ENCODE peak calls at places on chromosomes 3 and 15, in ten cellular contexts. One of them, this sample, is unnamed.

GRCh38 chr3:81218023-81218422 is 543.4 kb downstream of the GBE1 start:
- DNase-seq in hepatocyte: peak; percentile 44
- DNase-seq in fibroblast of the aortic adventitia: peak; percentile 58
- DNase-seq in AG09309: no peak
- DNase-seq in GM10248: no peak
- DNase-seq in tibial artery: no peak
- DNase-seq in lower lobe of right lung: no peak
- DNase-seq in AG09319: no peak
- DNase-seq in suprapubic skin: no peak
- DNase-seq in cardiac muscle cell: peak; percentile 35
- DNase-seq in this sample: no peak

GRCh38 chr3:141237701-141238521 is 6.3 kb downstream of the PXYLP1 start:
- DNase-seq in hepatocyte: no peak
- DNase-seq in tibial artery: no peak
- DNase-seq in cardiac muscle cell: peak; percentile 36
- DNase-seq in GM10248: no peak
- DNase-seq in AG09309: no peak
- DNase-seq in AG09319: no peak
- DNase-seq in suprapubic skin: no peak
- DNase-seq in lower lobe of right lung: peak; percentile 89
- DNase-seq in fibroblast of the aortic adventitia: no peak
- DNase-seq in this sample: no peak

GRCh38 chr3:12339701-12340480 is 51.0 kb downstream of the PPARG start:
- DNase-seq in GM10248: no peak
- DNase-seq in AG09319: no peak
- DNase-seq in cardiac muscle cell: no peak
- DNase-seq in lower lobe of right lung: no peak
- DNase-seq in hepatocyte: no peak
- DNase-seq in AG09309: no peak
- DNase-seq in fibroblast of the aortic adventitia: peak; percentile 44
- DNase-seq in suprapubic skin: no peak
- DNase-seq in tibial artery: no peak
- DNase-seq in this sample: no peak

GRCh38 chr3:109132801-109133473 is 3.6 kb upstream of the C3orf85 start:
- DNase-seq in hepatocyte: peak; percentile 61
- DNase-seq in fibroblast of the aortic adventitia: peak; percentile 13
- DNase-seq in AG09319: no peak
- DNase-seq in lower lobe of right lung: no peak
- DNase-seq in suprapubic skin: no peak
- DNase-seq in GM10248: no peak
- DNase-seq in tibial artery: no peak
- DNase-seq in cardiac muscle cell: no peak
- DNase-seq in AG09309: no peak
- DNase-seq in this sample: no peak

GRCh38 chr3:156341324-156341723 is 213.6 kb downstream of the SSR3 start:
- DNase-seq in hepatocyte: no peak
- DNase-seq in tibial artery: no peak
- DNase-seq in AG09309: no peak
- DNase-seq in cardiac muscle cell: no peak
- DNase-seq in suprapubic skin: no peak
- DNase-seq in fibroblast of the aortic adventitia: no peak
- DNase-seq in GM10248: no peak
- DNase-seq in AG09319: no peak
- DNase-seq in lower lobe of right lung: no peak
- DNase-seq in this sample: no peak

GRCh38 chr15:89178307-89178977 is 42.9 kb downstream of the RLBP1 start:
- DNase-seq in cardiac muscle cell: peak; percentile 78
- DNase-seq in fibroblast of the aortic adventitia: no peak
- DNase-seq in hepatocyte: no peak
- DNase-seq in lower lobe of right lung: no peak
- DNase-seq in suprapubic skin: no peak
- DNase-seq in GM10248: no peak
- DNase-seq in AG09309: no peak
- DNase-seq in AG09319: no peak
- DNase-seq in tibial artery: no peak
- DNase-seq in this sample: no peak

GRCh38 chr3:195696632-195697278 is 24.0 kb upstream of the MUC20 start:
- DNase-seq in AG09309: no peak
- DNase-seq in fibroblast of the aortic adventitia: no peak
- DNase-seq in cardiac muscle cell: no peak
- DNase-seq in hepatocyte: no peak
- DNase-seq in GM10248: no peak
- DNase-seq in lower lobe of right lung: no peak
- DNase-seq in AG09319: no peak
- DNase-seq in suprapubic skin: no peak
- DNase-seq in tibial artery: no peak
- DNase-seq in this sample: no peak

GRCh38 chr3:61580982-61581654 is 19.7 kb downstream of the PTPRG start:
- DNase-seq in cardiac muscle cell: no peak
- DNase-seq in hepatocyte: no peak
- DNase-seq in tibial artery: no peak
- DNase-seq in AG09319: no peak
- DNase-seq in suprapubic skin: no peak
- DNase-seq in AG09309: no peak
- DNase-seq in GM10248: no peak
- DNase-seq in lower lobe of right lung: no peak
- DNase-seq in fibroblast of the aortic adventitia: no peak
- DNase-seq in this sample: no peak

GRCh38 chr3:62335196-62335595 is 38.2 kb downstream of the FEZF2 start:
- DNase-seq in tibial artery: no peak
- DNase-seq in lower lobe of right lung: no peak
- DNase-seq in suprapubic skin: no peak
- DNase-seq in cardiac muscle cell: no peak
- DNase-seq in hepatocyte: no peak
- DNase-seq in AG09309: no peak
- DNase-seq in AG09319: no peak
- DNase-seq in GM10248: no peak
- DNase-seq in fibroblast of the aortic adventitia: no peak
- DNase-seq in this sample: no peak

GRCh38 chr15:71194286-71194685 is 79.0 kb downstream of the THSD4 start:
- DNase-seq in suprapubic skin: no peak
- DNase-seq in fibroblast of the aortic adventitia: no peak
- DNase-seq in cardiac muscle cell: no peak
- DNase-seq in GM10248: no peak
- DNase-seq in tibial artery: no peak
- DNase-seq in lower lobe of right lung: no peak
- DNase-seq in AG09309: no peak
- DNase-seq in AG09319: no peak
- DNase-seq in hepatocyte: no peak
- DNase-seq in this sample: no peak

GRCh38 chr15:73984208-73984979 is 7.7 kb downstream of the STOML1 start:
- DNase-seq in AG09319: no peak
- DNase-seq in tibial artery: no peak
- DNase-seq in suprapubic skin: no peak
- DNase-seq in fibroblast of the aortic adventitia: no peak
- DNase-seq in AG09309: no peak
- DNase-seq in lower lobe of right lung: no peak
- DNase-seq in GM10248: no peak
- DNase-seq in hepatocyte: no peak
- DNase-seq in cardiac muscle cell: no peak
- DNase-seq in this sample: no peak

GRCh38 chr3:127732303-127732702 is 59.6 kb downstream of the ABTB1 start:
- DNase-seq in cardiac muscle cell: no peak
- DNase-seq in AG09309: no peak
- DNase-seq in hepatocyte: no peak
- DNase-seq in GM10248: no peak
- DNase-seq in fibroblast of the aortic adventitia: no peak
- DNase-seq in tibial artery: no peak
- DNase-seq in AG09319: no peak
- DNase-seq in suprapubic skin: no peak
- DNase-seq in lower lobe of right lung: no peak
- DNase-seq in this sample: no peak

GRCh38 chr15:74798388-74799254 is 14.0 kb upstream of the LMAN1L start:
- DNase-seq in AG09309: no peak
- DNase-seq in fibroblast of the aortic adventitia: no peak
- DNase-seq in lower lobe of right lung: no peak
- DNase-seq in suprapubic skin: peak; percentile 62
- DNase-seq in GM10248: peak; percentile 83
- DNase-seq in cardiac muscle cell: no peak
- DNase-seq in AG09319: no peak
- DNase-seq in hepatocyte: no peak
- DNase-seq in tibial artery: no peak
- DNase-seq in this sample: peak; percentile 86

GRCh38 chr15:76206325-76206976 is 104.8 kb downstream of the ETFA start:
- DNase-seq in fibroblast of the aortic adventitia: peak; percentile 57
- DNase-seq in cardiac muscle cell: peak; percentile 34
- DNase-seq in GM10248: no peak
- DNase-seq in lower lobe of right lung: peak; percentile 74
- DNase-seq in AG09319: no peak
- DNase-seq in suprapubic skin: peak; percentile 73
- DNase-seq in AG09309: no peak
- DNase-seq in tibial artery: peak; percentile 66
- DNase-seq in hepatocyte: peak; percentile 68
- DNase-seq in this sample: peak; percentile 92

GRCh38 chr3:52256622-52257021 is 11.1 kb downstream of the PPM1M start:
- DNase-seq in fibroblast of the aortic adventitia: no peak
- DNase-seq in cardiac muscle cell: no peak
- DNase-seq in GM10248: no peak
- DNase-seq in AG09309: no peak
- DNase-seq in AG09319: no peak
- DNase-seq in lower lobe of right lung: no peak
- DNase-seq in tibial artery: no peak
- DNase-seq in hepatocyte: no peak
- DNase-seq in suprapubic skin: no peak
- DNase-seq in this sample: no peak

GRCh38 chr3:108106031-108106430 is 15.2 kb upstream of the CD47 start:
- DNase-seq in fibroblast of the aortic adventitia: no peak
- DNase-seq in GM10248: no peak
- DNase-seq in cardiac muscle cell: no peak
- DNase-seq in AG09309: no peak
- DNase-seq in suprapubic skin: no peak
- DNase-seq in hepatocyte: no peak
- DNase-seq in tibial artery: no peak
- DNase-seq in lower lobe of right lung: no peak
- DNase-seq in AG09319: no peak
- DNase-seq in this sample: no peak

GRCh38 chr3:12822725-12823373 is 18.5 kb downstream of the RPL32 start:
- DNase-seq in AG09309: no peak
- DNase-seq in lower lobe of right lung: no peak
- DNase-seq in hepatocyte: peak; percentile 46
- DNase-seq in tibial artery: no peak
- DNase-seq in fibroblast of the aortic adventitia: peak; percentile 59
- DNase-seq in GM10248: no peak
- DNase-seq in AG09319: no peak
- DNase-seq in suprapubic skin: no peak
- DNase-seq in cardiac muscle cell: peak; percentile 36
- DNase-seq in this sample: no peak

GRCh38 chr3:153219147-153219546 is 57.1 kb downstream of the RAP2B start:
- DNase-seq in AG09319: no peak
- DNase-seq in AG09309: no peak
- DNase-seq in lower lobe of right lung: no peak
- DNase-seq in GM10248: no peak
- DNase-seq in cardiac muscle cell: no peak
- DNase-seq in suprapubic skin: no peak
- DNase-seq in tibial artery: no peak
- DNase-seq in hepatocyte: no peak
- DNase-seq in fibroblast of the aortic adventitia: peak; percentile 32
- DNase-seq in this sample: no peak

GRCh38 chr3:111989061-111989678 is 9.6 kb upstream of the TAGLN3 start:
- DNase-seq in tibial artery: no peak
- DNase-seq in GM10248: peak; percentile 41
- DNase-seq in AG09319: no peak
- DNase-seq in suprapubic skin: no peak
- DNase-seq in hepatocyte: peak; percentile 72
- DNase-seq in AG09309: peak; percentile 51
- DNase-seq in fibroblast of the aortic adventitia: peak; percentile 81
- DNase-seq in cardiac muscle cell: peak; percentile 62
- DNase-seq in lower lobe of right lung: no peak
- DNase-seq in this sample: no peak
- TF ChIP-seq CTCF in tibial artery: peak; percentile 57
- TF ChIP-seq CTCF in GM10248: peak; percentile 85
- TF ChIP-seq CTCF in AG09319: peak; percentile 76
- TF ChIP-seq CTCF in suprapubic skin: peak; percentile 40
- TF ChIP-seq CTCF in hepatocyte: peak; percentile 74
- TF ChIP-seq CTCF in AG09309: peak; percentile 78
- TF ChIP-seq CTCF in fibroblast of the aortic adventitia: peak; percentile 81
- TF ChIP-seq CTCF in cardiac muscle cell: peak; percentile 76
- TF ChIP-seq CTCF in lower lobe of right lung: peak; percentile 68
- TF ChIP-seq CTCF in this sample: peak; percentile 72

DNA sequence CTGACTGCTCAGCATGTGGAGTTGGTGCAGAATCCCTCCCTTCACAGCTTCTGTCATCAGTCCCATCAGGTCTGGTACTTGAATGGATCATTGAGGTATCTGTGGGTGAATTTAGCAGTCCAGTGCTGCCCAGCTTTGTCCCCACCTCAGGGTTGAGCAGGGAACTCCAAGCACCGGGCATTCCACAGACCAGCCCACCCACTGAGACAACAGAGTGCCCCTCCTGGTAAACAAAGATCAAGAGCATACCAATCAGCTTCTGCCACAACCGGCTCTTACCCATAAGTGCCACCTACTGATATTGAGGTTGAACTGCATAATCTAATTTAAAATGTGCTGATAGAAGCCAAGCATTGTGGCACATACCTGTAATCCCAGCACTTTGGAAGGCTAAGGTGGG is 57.1 kb upstream of the FXR1 start:
- DNase-seq in suprapubic skin: no peak
- DNase-seq in cardiac muscle cell: peak; percentile 6
- DNase-seq in tibial artery: no peak
- DNase-seq in lower lobe of right lung: no peak
- DNase-seq in AG09319: no peak
- DNase-seq in GM10248: no peak
- DNase-seq in fibroblast of the aortic adventitia: peak; percentile 6
- DNase-seq in AG09309: no peak
- DNase-seq in hepatocyte: no peak
- DNase-seq in this sample: no peak
- TF ChIP-seq CTCF in suprapubic skin: no peak
- TF ChIP-seq CTCF in cardiac muscle cell: no peak
- TF ChIP-seq CTCF in tibial artery: no peak
- TF ChIP-seq CTCF in lower lobe of right lung: no peak
- TF ChIP-seq CTCF in AG09319: no peak
- TF ChIP-seq CTCF in GM10248: no peak
- TF ChIP-seq CTCF in fibroblast of the aortic adventitia: peak; percentile 35
- TF ChIP-seq CTCF in AG09309: no peak
- TF ChIP-seq CTCF in hepatocyte: no peak
- TF ChIP-seq CTCF in this sample: no peak

GRCh38 chr3:151214459-151214858 is 11.4 kb upstream of the GPR171 start:
- DNase-seq in GM10248: no peak
- DNase-seq in AG09309: no peak
- DNase-seq in lower lobe of right lung: no peak
- DNase-seq in fibroblast of the aortic adventitia: no peak
- DNase-seq in AG09319: no peak
- DNase-seq in suprapubic skin: no peak
- DNase-seq in hepatocyte: no peak
- DNase-seq in cardiac muscle cell: no peak
- DNase-seq in tibial artery: no peak
- DNase-seq in this sample: no peak
- TF ChIP-seq CTCF in GM10248: no peak
- TF ChIP-seq CTCF in AG09309: no peak
- TF ChIP-seq CTCF in lower lobe of right lung: no peak
- TF ChIP-seq CTCF in fibroblast of the aortic adventitia: no peak
- TF ChIP-seq CTCF in AG09319: no peak
- TF ChIP-seq CTCF in suprapubic skin: no peak
- TF ChIP-seq CTCF in hepatocyte: no peak
- TF ChIP-seq CTCF in cardiac muscle cell: no peak
- TF ChIP-seq CTCF in tibial artery: no peak
- TF ChIP-seq CTCF in this sample: peak; percentile 5

DNA sequence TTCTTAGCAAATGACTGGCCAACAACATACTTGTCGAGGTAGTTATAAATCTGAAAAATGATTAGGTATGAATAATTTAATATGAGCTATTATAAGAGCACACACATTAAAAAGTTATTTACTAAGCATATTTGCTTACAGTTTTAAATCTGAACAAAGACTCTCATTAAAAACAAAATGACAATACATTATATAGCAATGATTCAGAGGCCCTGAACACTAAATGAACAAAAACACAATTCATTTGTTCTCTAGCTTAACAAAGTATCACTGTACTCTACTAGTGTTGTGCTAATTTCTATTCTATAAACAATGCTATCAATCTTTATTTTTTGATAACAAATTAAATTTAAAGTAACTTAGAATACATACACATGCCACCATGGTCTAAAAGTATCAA is 21.0 kb downstream of the CLPX start:
- DNase-seq in lower lobe of right lung: no peak
- DNase-seq in tibial artery: no peak
- DNase-seq in AG09319: no peak
- DNase-seq in hepatocyte: no peak
- DNase-seq in fibroblast of the aortic adventitia: no peak
- DNase-seq in AG09309: no peak
- DNase-seq in cardiac muscle cell: no peak
- DNase-seq in GM10248: no peak
- DNase-seq in suprapubic skin: no peak
- DNase-seq in this sample: no peak
- TF ChIP-seq CTCF in lower lobe of right lung: no peak
- TF ChIP-seq CTCF in tibial artery: no peak
- TF ChIP-seq CTCF in AG09319: no peak
- TF ChIP-seq CTCF in hepatocyte: no peak
- TF ChIP-seq CTCF in fibroblast of the aortic adventitia: no peak
- TF ChIP-seq CTCF in AG09309: no peak
- TF ChIP-seq CTCF in cardiac muscle cell: no peak
- TF ChIP-seq CTCF in GM10248: no peak
- TF ChIP-seq CTCF in suprapubic skin: no peak
- TF ChIP-seq CTCF in this sample: no peak

This sample was measured in right lobe of liver.